ENCODE peak calls at places on chromosomes 13 and 19, in five cellular contexts. C is ovary, F is body of pancreas, R is heart left ventricle, B is A549. Z is an unnamed sample.

GRCh38 chr13:94239135-94239534 is 240.3 kb downstream of the DCT start:
- DNase-seq in C (no peak), F (no peak), R (no peak), B (no peak), Z (no peak)

GRCh38 chr19:372306-372890 is 27.8 kb upstream of the MIER2 start:
- DNase-seq in C (peak; percentile 80), F (peak; percentile 36), R (peak; percentile 81), B (no peak), Z (no peak)

GRCh38 chr13:32746474-32746873 is 160.2 kb downstream of the PDS5B start:
- DNase-seq in C (no peak), F (no peak), R (no peak), B (no peak), Z (no peak)

GRCh38 chr19:45161715-45162463 is 1.1 kb upstream of the NKPD1 start:
- DNase-seq in C (peak; percentile 65), F (peak; percentile 37), R (no peak), B (no peak), Z (peak; percentile 58)

GRCh38 chr13:23987331-23987730 is 90.0 kb upstream of the C1QTNF9B start:
- DNase-seq in C (no peak), F (no peak), R (no peak), B (no peak), Z (no peak)

GRCh38 chr13:59111711-59112110 is 1052.0 kb downstream of the DIAPH3 start:
- DNase-seq in C (no peak), F (no peak), R (no peak), B (no peak), Z (no peak)

GRCh38 chr19:11288349-11288748 is 7.6 kb upstream of the TSPAN16 start:
- DNase-seq in C (no peak), F (no peak), R (no peak), B (peak; percentile 32), Z (no peak)

GRCh38 chr13:97252735-97253134 is 30.6 kb downstream of the MBNL2 start:
- DNase-seq in C (no peak), F (no peak), R (no peak), B (no peak), Z (no peak)

GRCh38 chr13:24217601-24218281 is 57.2 kb downstream of the SPATA13 start:
- DNase-seq in C (no peak), F (peak; percentile 64), R (no peak), B (peak; percentile 32), Z (peak; percentile 81)

GRCh38 chr13:106836186-106836802 is 268.4 kb upstream of the ARGLU1 start:
- DNase-seq in C (no peak), F (no peak), R (no peak), B (no peak), Z (no peak)

GRCh38 chr13:46211521-46212351 is at the start of gene LRRC63:
- DNase-seq in C (peak; percentile 65), F (peak; percentile 71), R (peak; percentile 73), B (peak; percentile 69), Z (peak; percentile 92)

GRCh38 chr19:12733369-12733896 is 1.1 kb downstream of the TRIR start:
- DNase-seq in C (no peak), F (no peak), R (no peak), B (peak; percentile 36), Z (no peak)

GRCh38 chr13:95948646-95949045 is 104.6 kb downstream of the UGGT2 start:
- DNase-seq in C (no peak), F (no peak), R (no peak), B (no peak), Z (no peak)

GRCh38 chr19:53102186-53102585 is 1.0 kb downstream of the ZNF160 start:
- DNase-seq in C (no peak), F (no peak), R (no peak), B (no peak), Z (no peak)

GRCh38 chr13:94640676-94641075 is 39.0 kb downstream of the GPR180 start:
- DNase-seq in C (no peak), F (no peak), R (no peak), B (no peak), Z (no peak)

GRCh38 chr19:7550987-7551761 is 15.7 kb downstream of the PNPLA6 start:
- DNase-seq in C (peak; percentile 85), F (peak; percentile 93), R (peak; percentile 86), B (peak; percentile 62), Z (peak; percentile 92)

GRCh38 chr13:95784161-95784880 is 107.4 kb downstream of the DNAJC3 start:
- DNase-seq in C (no peak), F (no peak), R (no peak), B (peak; percentile 43), Z (no peak)

GRCh38 chr19:33673996-33674395 is 52.2 kb downstream of the CHST8 start:
- DNase-seq in C (no peak), F (no peak), R (no peak), B (no peak), Z (peak; percentile 27)

GRCh38 chr13:76968041-76968440 is 19.7 kb downstream of the ACOD1 start:
- DNase-seq in C (no peak), F (no peak), R (no peak), B (no peak), Z (no peak)

GRCh38 chr13:110600261-110600819 is 15.0 kb upstream of the NAXD start:
- DNase-seq in C (no peak), F (no peak), R (no peak), B (no peak), Z (no peak)

GRCh38 chr13:110597041-110597689 is 18.2 kb upstream of the NAXD start:
- DNase-seq in C (no peak), F (no peak), R (no peak), B (no peak), Z (no peak)

GRCh38 chr13:110605132-110605531 is 10.2 kb upstream of the NAXD start:
- DNase-seq in C (no peak), F (no peak), R (no peak), B (no peak), Z (no peak)

DNA sequence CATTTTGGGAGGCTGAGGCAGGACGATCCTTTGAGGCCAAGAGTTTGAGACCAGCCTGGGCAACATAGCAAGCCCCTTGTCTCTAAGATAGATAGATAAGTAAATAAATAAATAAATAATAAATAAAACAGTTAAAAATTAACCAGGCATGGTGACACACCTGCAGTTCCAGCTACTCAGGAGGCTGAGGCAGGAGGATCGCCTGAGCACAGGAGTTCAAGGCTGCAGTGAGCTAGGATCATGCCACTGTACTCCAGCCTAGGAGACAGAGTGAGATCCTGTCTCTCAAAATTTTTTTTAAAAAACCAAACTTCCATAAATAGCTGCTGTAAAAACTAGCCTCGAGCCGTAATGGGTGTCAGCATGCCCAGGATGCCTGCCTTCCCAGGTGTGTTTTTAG is 14.4 kb upstream of the NAXD start:
- DNase-seq in C (no peak), F (no peak), R (no peak), B (no peak), Z (no peak)
- TF ChIP-seq CTCF in C (no peak), F (no peak), R (no peak), B (no peak), Z (no peak)

GRCh38 chr19:40279120-40279551 is 6.0 kb downstream of the AKT2 start:
- DNase-seq in C (peak; percentile 89), F (peak; percentile 41), R (peak; percentile 84), B (no peak), Z (peak; percentile 90)

GRCh38 chr19:40282209-40282580 is 3.0 kb downstream of the AKT2 start:
- DNase-seq in C (no peak), F (no peak), R (no peak), B (no peak), Z (no peak)

GRCh38 chr19:40281381-40282208 is 3.5 kb downstream of the AKT2 start:
- DNase-seq in C (no peak), F (no peak), R (no peak), B (no peak), Z (no peak)

GRCh38 chr19:40279761-40280607 is 5.2 kb downstream of the AKT2 start:
- DNase-seq in C (no peak), F (no peak), R (no peak), B (no peak), Z (peak; percentile 68)

DNA sequence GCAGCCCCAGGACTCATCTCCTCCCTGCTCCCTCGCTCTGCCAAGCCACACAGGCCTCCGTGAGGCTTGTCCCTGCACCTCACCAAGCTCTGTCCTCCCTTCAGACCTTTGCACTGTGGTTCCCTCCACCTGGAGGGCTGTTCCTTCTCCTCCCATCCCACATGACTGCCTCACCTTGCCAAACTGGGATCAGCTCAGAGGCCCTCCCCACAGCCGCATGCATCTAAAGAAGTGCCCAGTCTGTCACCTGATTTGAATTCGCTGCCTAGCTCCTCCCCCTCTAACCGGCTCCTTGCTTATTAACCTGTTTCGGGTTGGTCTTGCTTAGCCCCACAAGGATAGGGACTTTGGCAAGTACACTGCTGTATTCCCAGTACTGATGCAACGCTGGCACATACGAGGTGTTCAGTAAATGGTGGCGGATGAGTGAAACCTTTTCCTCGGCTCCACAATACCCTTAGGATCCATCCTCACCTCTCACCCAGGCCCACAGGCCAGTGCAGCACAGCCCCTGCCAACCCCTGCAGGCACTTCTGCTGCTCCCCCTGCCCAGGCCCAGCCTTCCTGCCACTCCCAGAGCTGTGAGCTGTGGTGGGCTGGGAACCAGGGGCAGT is 4.4 kb downstream of the AKT2 start:
- DNase-seq in C (no peak), F (peak; percentile 69), R (no peak), B (no peak), Z (peak; percentile 64)
- H3K4me1 ChIP-seq in C (peaks cover 61% of the 10 kb centered on the region), F (peaks cover 82% of the 10 kb centered on the region), R (peaks cover 68% of the 10 kb centered on the region), B (peaks cover 11% of the 10 kb centered on the region), Z (peaks cover 59% of the 10 kb centered on the region)

DNA sequence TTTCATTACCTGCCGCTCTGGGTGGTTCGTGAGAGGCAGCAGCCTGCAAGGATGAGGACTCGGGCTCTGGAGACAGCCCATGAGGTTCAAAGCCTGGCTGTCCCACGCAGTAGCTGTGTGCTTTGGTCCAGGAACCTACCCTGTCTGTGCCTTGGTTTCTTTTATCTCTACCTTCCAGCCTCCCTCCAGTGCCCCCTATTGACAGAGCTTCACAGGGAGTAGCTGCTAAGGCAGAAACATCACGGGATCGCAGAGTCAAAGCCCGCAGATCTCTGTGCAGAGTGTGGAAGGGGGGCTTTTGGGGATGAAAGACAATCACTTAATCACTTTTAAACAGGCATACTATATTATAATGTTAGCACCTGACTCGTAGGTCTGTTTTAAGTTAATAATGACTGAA is 16.2 kb downstream of the ZNF71 start:
- DNase-seq in C (no peak), F (no peak), R (no peak), B (no peak), Z (no peak)
- H3K9me3 ChIP-seq in C (peaks cover 5% of the 10 kb centered on the region), F (no peaks in the 10 kb centered on the region), R (no peaks in the 10 kb centered on the region), B (peaks cover 94% of the 10 kb centered on the region), Z (peaks cover 9% of the 10 kb centered on the region)

GRCh38 chr13:30743319-30744055 is 8.1 kb downstream of the ALOX5AP start:
- DNase-seq in C (peak; percentile 60), F (no peak), R (peak; percentile 57), B (peak; percentile 89), Z (no peak)
- TF ChIP-seq CTCF in C (no peak), F (no peak), R (no peak), B (no peak), Z (no peak)

DNA sequence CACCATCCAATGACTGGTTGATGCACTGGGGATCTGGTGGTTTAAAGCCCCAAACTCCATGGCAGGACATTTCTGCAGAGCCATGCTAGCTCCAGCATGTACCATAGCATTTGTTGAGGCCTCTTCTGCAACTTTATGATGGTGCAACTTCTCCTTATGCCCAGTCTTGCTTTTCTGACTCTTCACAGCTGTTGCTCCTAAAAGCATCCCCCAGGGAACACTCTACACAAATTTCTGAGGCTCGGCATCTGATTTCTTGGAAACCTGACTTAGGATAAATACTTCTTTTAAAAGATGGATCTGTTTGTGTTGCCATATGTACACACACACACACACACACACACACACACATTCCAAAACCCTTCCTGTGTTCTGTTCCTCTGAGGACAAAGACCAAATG is 388.6 kb upstream of the ZNF507 start:
- DNase-seq in C (no peak), F (no peak), R (no peak), B (no peak), Z (no peak)
- H3K4me1 ChIP-seq in C (peaks cover 11% of the 10 kb centered on the region), F (no peaks in the 10 kb centered on the region), R (no peaks in the 10 kb centered on the region), B (no peaks in the 10 kb centered on the region), Z (no peaks in the 10 kb centered on the region)

GRCh38 chr19:19747357-19748220 is 14.7 kb upstream of the ZNF14 start:
- DNase-seq in C (no peak), F (no peak), R (no peak), B (no peak), Z (peak; percentile 65)
- H3K9me3 ChIP-seq in C (no peaks in the 10 kb centered on the region), F (no peaks in the 10 kb centered on the region), R (no peaks in the 10 kb centered on the region), B (no peaks in the 10 kb centered on the region), Z (no peaks in the 10 kb centered on the region)

Z was measured in kidney.